ENCODE peak calls at places on chromosomes 6 and 20, in seven cellular contexts. P, Y, A, C, L, R and K are unnamed samples.

GRCh38 chr6:11785449-11785951 is 6.9 kb upstream of the ADTRP start:
- DNase-seq in Y (no peak), C (no peak), P (no peak), A (no peak), L (no peak), R (no peak), K (no peak)

GRCh38 chr20:48212806-48213509 is 427.7 kb upstream of the SULF2 start:
- DNase-seq in C (no peak), Y (no peak), P (no peak), A (no peak), L (no peak), R (no peak), K (no peak)

GRCh38 chr6:148440877-148441453 is 98.3 kb downstream of the SASH1 start:
- DNase-seq in C (no peak), A (no peak), R (peak), L (peak), Y (no peak), P (no peak), K (no peak)

GRCh38 chr6:23783901-23784300 is 342.1 kb upstream of the NRSN1 start:
- DNase-seq in P (no peak), C (no peak), L (no peak), A (no peak), R (no peak), Y (no peak), K (no peak)

GRCh38 chr6:144331610-144332009 is 46.5 kb downstream of the UTRN start:
- DNase-seq in Y (no peak), L (no peak), C (no peak), R (no peak), P (no peak), A (no peak), K (no peak)

GRCh38 chr6:14861491-14861943 is 384.4 kb upstream of the JARID2 start:
- DNase-seq in L (no peak), P (no peak), C (no peak), R (no peak), A (no peak), Y (no peak), K (no peak)

GRCh38 chr6:150068173-150068785 is 642 bp downstream of the ULBP3 start:
- DNase-seq in R (no peak), C (no peak), A (no peak), P (no peak), L (no peak), Y (no peak), K (no peak)

GRCh38 chr6:54817236-54817635 is 29.3 kb upstream of the FAM83B start:
- DNase-seq in Y (no peak), R (no peak), A (no peak), P (no peak), L (no peak), C (no peak), K (no peak)

GRCh38 chr6:56862415-56863175 is 92.3 kb upstream of the BEND6 start:
- DNase-seq in L (no peak), R (no peak), A (no peak), Y (no peak), P (no peak), C (no peak), K (no peak)

GRCh38 chr6:39366875-39367618 is 44.5 kb upstream of the KCNK16 start:
- DNase-seq in R (no peak), Y (peak), C (no peak), A (no peak), P (no peak), L (peak), K (no peak)

GRCh38 chr20:63847374-63848002 is 13.8 kb upstream of the ABHD16B start:
- DNase-seq in Y (no peak), C (no peak), A (no peak), P (no peak), R (no peak), L (no peak), K (no peak)

GRCh38 chr6:21780144-21780543 is 186.6 kb downstream of the SOX4 start:
- DNase-seq in L (no peak), C (no peak), A (no peak), R (no peak), P (no peak), Y (no peak), K (no peak)

GRCh38 chr20:4519530-4519929 is 202.2 kb upstream of the PRND start:
- DNase-seq in Y (no peak), A (no peak), R (no peak), P (no peak), L (peak), C (no peak), K (no peak)

GRCh38 chr20:24965065-24965919 is 16.2 kb downstream of the CST7 start:
- DNase-seq in C (no peak), A (no peak), P (no peak), Y (no peak), L (no peak), R (no peak), K (no peak)

GRCh38 chr6:25088513-25088912 is 152.8 kb upstream of the RIPOR2 start:
- DNase-seq in L (no peak), R (no peak), P (no peak), A (no peak), C (no peak), Y (no peak), K (no peak)

GRCh38 chr20:61886721-61887658 is 178.7 kb downstream of the TAF4 start:
- DNase-seq in P (peak), R (peak), Y (peak), L (peak), A (no peak), C (no peak), K (no peak)

GRCh38 chr6:135995160-135995898 is 143.8 kb downstream of the PDE7B start:
- DNase-seq in P (no peak), Y (no peak), C (no peak), R (no peak), A (no peak), L (no peak), K (no peak)

GRCh38 chr20:57415791-57416190 is 24.6 kb downstream of the RBM38 start:
- DNase-seq in L (no peak), P (peak), C (no peak), Y (no peak), R (no peak), A (no peak), K (no peak)

DNA sequence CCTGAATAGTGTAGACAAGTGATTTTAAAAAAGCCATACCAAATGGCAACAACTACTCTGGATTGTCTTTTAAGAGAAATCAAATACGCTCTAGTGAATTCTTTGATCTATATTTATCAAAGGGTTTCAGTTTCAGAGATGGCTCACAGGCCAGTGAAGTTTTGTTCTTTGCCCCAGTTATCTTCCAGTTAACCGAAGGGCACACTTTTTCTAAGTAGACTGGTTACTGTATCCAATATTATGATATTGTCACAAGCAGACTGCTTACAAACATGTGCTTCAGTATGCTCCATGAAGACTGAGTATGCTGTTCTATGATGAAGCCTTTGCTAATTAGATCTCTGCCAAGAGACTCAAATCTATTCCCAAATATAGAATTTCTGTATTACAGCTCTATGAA is 181.1 kb downstream of the REV3L start:
- DNase-seq in C (no peak), L (no peak), A (no peak), P (no peak), R (no peak), Y (no peak), K (no peak)
- H3K27ac ChIP-seq in C (no peak), L (no peak), A (no peak), P (no peak), R (no peak), Y (no peak), K (no peak)

GRCh38 chr6:168273483-168274045 is 46.0 kb downstream of the DACT2 start:
- DNase-seq in Y (no peak), R (no peak), C (no peak), L (no peak), A (no peak), P (no peak), K (no peak)
- H3K27ac ChIP-seq in Y (no peak), R (no peak), C (no peak), L (no peak), A (no peak), P (no peak), K (no peak)

GRCh38 chr6:128208851-128209580 is 308.2 kb upstream of the THEMIS start:
- DNase-seq in L (no peak), A (no peak), P (no peak), C (no peak), R (no peak), Y (no peak), K (no peak)
- H3K27ac ChIP-seq in L (no peak), A (no peak), P (no peak), C (no peak), R (no peak), Y (no peak), K (no peak)

GRCh38 chr6:80022803-80023202 is 18.4 kb downstream of the TTK start:
- DNase-seq in R (no peak), Y (no peak), C (no peak), P (no peak), L (no peak), A (no peak), K (no peak)

GRCh38 chr6:80021591-80021990 is 17.1 kb downstream of the TTK start:
- DNase-seq in P (no peak), A (no peak), Y (no peak), L (no peak), R (no peak), C (no peak), K (no peak)

GRCh38 chr6:80021131-80021530 is 16.7 kb downstream of the TTK start:
- DNase-seq in R (no peak), Y (no peak), C (no peak), A (no peak), P (no peak), L (no peak), K (no peak)

GRCh38 chr6:80020381-80021120 is 16.1 kb downstream of the TTK start:
- DNase-seq in C (no peak), R (no peak), A (no peak), P (no peak), Y (no peak), L (no peak), K (no peak)
- H3K27ac ChIP-seq in C (no peak), R (no peak), A (no peak), P (no peak), Y (no peak), L (no peak), K (no peak)

GRCh38 chr20:15951711-15952110 is 621.5 kb downstream of the KIF16B start:
- DNase-seq in A (no peak), L (no peak), R (no peak), P (no peak), Y (no peak), C (no peak), K (no peak)
- H3K27ac ChIP-seq in A (no peak), L (no peak), R (no peak), P (no peak), Y (no peak), C (no peak), K (no peak)

GRCh38 chr6:110355031-110355430 is 3.1 kb downstream of the METTL24 start:
- DNase-seq in C (no peak), L (no peak), R (no peak), A (no peak), P (no peak), Y (no peak), K (no peak)
- H3K27ac ChIP-seq in C (no peak), L (no peak), R (no peak), A (no peak), P (no peak), Y (no peak), K (no peak)

GRCh38 chr6:52389264-52389625 is 27.3 kb downstream of the PAQR8 start:
- DNase-seq in C (no peak), R (no peak), A (no peak), P (no peak), L (no peak), Y (no peak), K (no peak)

GRCh38 chr6:52388790-52389189 is 26.8 kb downstream of the PAQR8 start:
- DNase-seq in L (no peak), A (no peak), R (no peak), C (no peak), P (no peak), Y (peak), K (no peak)

GRCh38 chr6:52390361-52390727 is 28.4 kb downstream of the PAQR8 start:
- DNase-seq in L (no peak), R (no peak), P (no peak), C (no peak), Y (no peak), A (no peak), K (peak)

GRCh38 chr6:52391599-52391998 is 28.5 kb upstream of the EFHC1 start:
- DNase-seq in C (no peak), P (no peak), R (no peak), Y (no peak), L (no peak), A (no peak), K (no peak)

DNA sequence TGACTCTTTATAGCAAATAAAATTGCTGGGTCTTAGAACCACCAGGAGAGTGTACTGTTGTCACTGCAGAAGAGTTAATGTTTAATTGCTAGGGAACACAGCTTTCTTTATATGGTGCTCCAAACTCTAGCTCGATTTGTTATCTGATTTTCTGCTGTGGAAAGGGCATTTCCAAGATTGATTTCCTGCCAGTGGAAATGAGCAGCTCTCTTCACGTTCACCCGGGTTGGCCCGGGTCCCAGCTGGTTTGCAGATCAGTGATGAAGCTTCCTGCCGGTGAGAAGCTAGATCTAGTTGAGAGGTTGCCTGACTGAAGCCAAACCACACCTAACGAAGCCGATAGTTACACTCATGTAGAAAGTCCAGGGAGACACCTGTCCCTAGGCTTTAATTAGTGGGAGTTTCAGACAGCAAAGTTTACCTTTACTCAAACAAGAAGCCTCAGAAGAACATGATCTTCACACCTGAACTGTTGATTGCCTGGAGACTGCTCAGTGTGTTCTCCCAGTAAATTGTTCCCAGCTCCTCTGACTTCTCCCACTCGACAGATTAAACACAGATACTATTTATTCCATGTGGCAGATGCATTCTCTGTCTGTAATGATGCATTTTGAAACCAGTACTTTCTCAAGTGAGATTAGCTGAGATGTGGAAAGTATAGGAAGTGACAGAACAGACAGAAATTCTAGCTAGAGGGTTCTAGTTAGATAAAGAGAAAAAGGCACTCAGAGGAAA is 27.8 kb downstream of the PAQR8 start:
- DNase-seq in P (peak), L (peak), C (no peak), A (peak), R (no peak), Y (peak), K (peak)
- H3K27ac ChIP-seq in P (peak), L (no peak), C (no peak), A (peak), R (peak), Y (peak), K (peak)

GRCh38 chr6:44076366-44077200 is 50.7 kb downstream of the MRPL14 start:
- DNase-seq in C (no peak), Y (no peak), A (peak), P (no peak), L (peak), R (no peak), K (no peak)
- H3K27ac ChIP-seq in C (no peak), Y (no peak), A (no peak), P (no peak), L (no peak), R (no peak), K (peak)

DNA sequence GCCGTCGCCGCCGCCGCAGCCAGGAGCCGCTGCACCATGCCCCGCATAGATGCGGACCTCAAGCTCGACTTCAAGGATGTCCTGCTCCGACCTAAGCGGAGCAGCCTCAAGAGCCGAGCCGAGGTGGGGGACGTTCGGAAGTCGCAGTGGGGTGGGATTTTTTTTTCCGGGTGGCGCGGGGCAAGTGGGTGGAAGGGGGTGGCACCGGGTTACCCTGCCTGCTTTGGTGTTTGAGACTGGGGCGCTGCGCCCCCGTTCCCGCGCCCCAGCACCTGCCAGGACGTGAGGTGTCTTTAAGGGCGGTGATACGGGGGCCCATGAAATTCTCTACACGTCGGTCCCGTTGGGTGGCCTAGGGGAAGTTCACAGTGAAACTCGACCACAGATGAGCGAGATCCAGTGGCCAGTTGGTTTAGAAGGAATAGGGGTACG is 287 bp downstream of the GMPR start:
- DNase-seq in C (no peak), R (peak), A (no peak), P (no peak), L (no peak), Y (no peak), K (no peak)
- H3K27ac ChIP-seq in C (no peak), R (peak), A (peak), P (peak), L (peak), Y (no peak), K (peak)

GRCh38 chr6:108651287-108651686 is 90.6 kb downstream of the FOXO3 start:
- DNase-seq in C (no peak), Y (no peak), R (no peak), L (no peak), P (no peak), A (no peak), K (no peak)
- H3K27ac ChIP-seq in C (no peak), Y (no peak), R (peak), L (no peak), P (peak), A (peak), K (no peak)